ENCODE peak calls at places on chromosome 7, in nine cellular contexts. L is body of pancreas, O is GM06990, D is astrocyte of the spinal cord, K is fibroblast of mammary gland, S is pancreas, F is bronchial epithelial cell, A is astrocyte of the cerebellum, Q is neural progenitor cell. I is an unnamed sample.

GRCh38 chr7:39540320-39540719 is 25.9 kb upstream of the YAE1 start:
- DNase-seq in S (no peak), D (no peak), Q (no peak), K (no peak), L (no peak), A (no peak), O (no peak), F (no peak), I (no peak)

GRCh38 chr7:93226310-93226709 is at the start of gene HEPACAM2:
- DNase-seq in S (no peak), K (no peak), Q (no peak), L (no peak), F (no peak), A (no peak), D (no peak), O (no peak), I (no peak)

GRCh38 chr7:102431617-102432298 is 1.6 kb upstream of the ORAI2 start:
- DNase-seq in S (no peak), F (peak; percentile 17), O (peak; percentile 71), Q (no peak), A (no peak), D (no peak), L (peak; percentile 24), K (no peak), I (peak; percentile 24)

GRCh38 chr7:50164552-50165220 is 71.6 kb upstream of the ZPBP start:
- DNase-seq in A (no peak), L (no peak), Q (no peak), K (no peak), O (no peak), D (no peak), S (no peak), F (no peak), I (no peak)

GRCh38 chr7:64183126-64183742 is 23.8 kb upstream of the ZNF735 start:
- DNase-seq in D (no peak), A (no peak), O (no peak), K (no peak), F (no peak), L (no peak), S (peak; percentile 64), Q (no peak), I (no peak)

GRCh38 chr7:27169658-27170493 is 4.2 kb downstream of the HOXA10 start:
- DNase-seq in D (no peak), Q (peak; percentile 63), K (peak; percentile 51), O (no peak), S (peak; percentile 59), L (no peak), A (no peak), F (no peak), I (peak; percentile 67)

GRCh38 chr7:4694653-4695335 is 12.7 kb downstream of the FOXK1 start:
- DNase-seq in S (no peak), K (peak; percentile 89), F (no peak), O (no peak), A (peak; percentile 69), D (peak; percentile 81), L (no peak), Q (no peak), I (peak; percentile 75)

GRCh38 chr7:94969434-94970084 is 62.2 kb downstream of the PPP1R9A start:
- DNase-seq in D (no peak), L (no peak), O (no peak), A (no peak), S (no peak), Q (peak; percentile 44), F (no peak), K (no peak), I (no peak)

GRCh38 chr7:68963547-68963946 is 634.7 kb upstream of the AUTS2 start:
- DNase-seq in L (no peak), D (peak; percentile 40), S (no peak), F (peak; percentile 4), A (no peak), O (no peak), K (peak; percentile 70), Q (no peak), I (no peak)

GRCh38 chr7:29955799-29956476 is 33.7 kb downstream of the SCRN1 start:
- DNase-seq in Q (no peak), F (no peak), K (no peak), S (no peak), O (peak; percentile 15), A (no peak), D (no peak), L (no peak), I (no peak)

GRCh38 chr7:126472825-126473224 is 779.9 kb downstream of the GRM8 start:
- DNase-seq in F (no peak), A (no peak), K (no peak), L (no peak), D (no peak), Q (no peak), O (no peak), S (no peak), I (no peak)

GRCh38 chr7:142323706-142324105 is 65.8 kb upstream of the PRSS58 start:
- DNase-seq in O (no peak), D (no peak), S (no peak), K (peak; percentile 27), Q (peak; percentile 82), F (peak; percentile 25), L (peak; percentile 55), A (no peak), I (peak; percentile 6)

GRCh38 chr7:101722247-101722646 is 93.2 kb upstream of the MYL10 start:
- DNase-seq in O (no peak), Q (no peak), D (no peak), K (no peak), A (no peak), S (no peak), L (no peak), F (no peak), I (peak; percentile 59)

GRCh38 chr7:124032369-124033092 is at the start of gene TMEM229A:
- DNase-seq in A (peak; percentile 2), O (peak; percentile 33), L (peak; percentile 37), S (peak; percentile 74), F (peak; percentile 14), K (peak; percentile 7), D (peak; percentile 49), Q (peak; percentile 87), I (peak; percentile 30)

GRCh38 chr7:154907651-154908620 is 95.0 kb downstream of the PAXIP1 start:
- DNase-seq in D (no peak), A (no peak), O (no peak), K (no peak), L (no peak), F (no peak), S (no peak), Q (no peak), I (no peak)

GRCh38 chr7:96199421-96199820 is 122.5 kb downstream of the SLC25A13 start:
- DNase-seq in O (no peak), A (no peak), K (no peak), S (no peak), F (no peak), D (peak; percentile 15), Q (no peak), L (no peak), I (no peak)

GRCh38 chr7:130957140-130957513 is 223.1 kb upstream of the KLF14 start:
- DNase-seq in L (no peak), Q (no peak), D (no peak), S (no peak), A (no peak), K (no peak), F (no peak), O (no peak), I (no peak)

GRCh38 chr7:13742719-13743640 is 246.5 kb downstream of the ETV1 start:
- DNase-seq in S (no peak), Q (peak; percentile 35), A (peak; percentile 52), L (peak; percentile 47), D (peak; percentile 77), O (no peak), F (peak; percentile 54), K (peak; percentile 67), I (peak; percentile 64)
- TF ChIP-seq CTCF in S (no peak), Q (peak; percentile 55), A (peak; percentile 62), L (peak; percentile 55), D (peak; percentile 58), O (no peak), F (peak; percentile 51), K (peak; percentile 53), I (peak; percentile 51)

GRCh38 chr7:157044151-157044687 is 33.8 kb upstream of the MNX1 start:
- DNase-seq in Q (no peak), L (no peak), K (peak; percentile 75), A (no peak), D (peak; percentile 53), F (no peak), S (no peak), O (no peak), I (no peak)

GRCh38 chr7:157041004-157041403 is 30.5 kb upstream of the MNX1 start:
- DNase-seq in K (no peak), L (no peak), A (no peak), D (no peak), F (no peak), Q (no peak), S (no peak), O (no peak), I (peak; percentile 30)

GRCh38 chr7:157041514-157042277 is 31.2 kb upstream of the MNX1 start:
- DNase-seq in A (no peak), D (no peak), K (no peak), O (no peak), L (no peak), F (no peak), S (no peak), Q (no peak), I (no peak)

GRCh38 chr7:157044943-157045660 is 34.6 kb upstream of the MNX1 start:
- DNase-seq in A (no peak), D (no peak), L (no peak), S (peak; percentile 46), K (no peak), F (no peak), O (no peak), Q (no peak), I (no peak)

GRCh38 chr7:157043745-157044144 is 33.3 kb upstream of the MNX1 start:
- DNase-seq in S (no peak), O (no peak), A (no peak), L (peak; percentile 36), D (peak; percentile 52), F (no peak), K (peak; percentile 86), Q (no peak), I (peak; percentile 25)
- TF ChIP-seq CTCF in S (no peak), O (no peak), A (no peak), L (no peak), D (no peak), F (no peak), K (no peak), Q (no peak), I (no peak)

DNA sequence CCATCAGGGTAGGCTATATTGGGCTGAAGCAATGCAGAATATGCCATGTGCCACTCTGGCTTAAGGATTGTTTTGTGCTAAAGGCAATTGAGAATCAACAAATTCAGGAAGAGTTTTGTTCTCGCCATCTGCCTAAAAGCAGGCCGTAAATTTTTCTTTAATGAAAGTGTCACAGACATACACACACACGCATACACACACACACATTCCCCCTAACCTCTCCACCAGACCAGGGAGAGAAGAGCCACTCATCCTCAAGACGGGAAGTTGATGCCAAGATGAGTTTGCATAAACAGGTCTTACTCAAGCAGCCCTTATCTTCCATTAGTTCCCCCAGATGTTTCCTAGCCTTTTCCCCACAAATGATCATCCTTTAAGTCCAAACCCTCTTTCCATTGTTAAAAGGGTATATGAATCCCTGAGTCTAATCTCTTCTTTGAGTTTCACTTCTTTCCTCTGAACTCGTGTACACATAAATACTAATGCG is 59.6 kb upstream of the TRIM24 start:
- DNase-seq in A (no peak), F (no peak), D (no peak), Q (no peak), O (no peak), L (no peak), K (no peak), S (no peak), I (peak; percentile 24)
- TF ChIP-seq CTCF in A (no peak), F (no peak), D (no peak), Q (no peak), O (no peak), L (no peak), K (no peak), S (no peak), I (no peak)

GRCh38 chr7:106542550-106543220 is 118.3 kb downstream of the CCDC71L start:
- DNase-seq in D (peak; percentile 90), F (peak; percentile 81), K (peak; percentile 90), A (peak; percentile 74), L (peak; percentile 61), Q (peak; percentile 54), O (peak; percentile 34), S (no peak), I (peak; percentile 92)
- TF ChIP-seq CTCF in D (peak; percentile 70), F (peak; percentile 67), K (peak; percentile 72), A (peak; percentile 72), L (peak; percentile 93), Q (peak; percentile 66), O (peak; percentile 57), S (peak; percentile 44), I (peak; percentile 77)